ENCODE peak calls at places on chromosomes 11 and 22, in nine cellular contexts. U is GM12878, Q is AG04450, W is heart left ventricle, H is left lung, M is cardiac fibroblast, L is fibroblast of lung, J is astrocyte of the spinal cord, C is GM06990. N is an unnamed sample.

GRCh38 chr22:32864041-32864440 is 62.5 kb downstream of the TIMP3 start:
- DNase-seq in U (no peak), Q (no peak), W (no peak), H (no peak), M (no peak), L (peak; percentile 42), J (no peak), C (no peak), N (no peak)

GRCh38 chr11:13008625-13009475 is at the start of gene RASSF10:
- DNase-seq in U (no peak), Q (no peak), W (peak; percentile 68), H (peak; percentile 86), M (peak; percentile 31), L (no peak), J (peak; percentile 37), C (no peak), N (no peak)

GRCh38 chr11:68505596-68505995 is 45.0 kb downstream of the PPP6R3 start:
- DNase-seq in U (no peak), Q (no peak), W (no peak), H (no peak), M (peak; percentile 26), L (no peak), J (peak; percentile 38), C (no peak), N (no peak)

GRCh38 chr11:134332189-134332631 is 422 bp downstream of the GLB1L2 start:
- DNase-seq in U (no peak), Q (no peak), W (no peak), H (no peak), M (no peak), L (no peak), J (no peak), C (no peak), N (no peak)

GRCh38 chr22:31064369-31064768 is 16.7 kb upstream of the SMTN start:
- DNase-seq in U (no peak), Q (no peak), W (no peak), H (no peak), M (no peak), L (no peak), J (no peak), C (no peak), N (no peak)

GRCh38 chr11:2924821-2925675 is 4.2 kb downstream of the PHLDA2 start:
- DNase-seq in U (no peak), Q (no peak), W (peak; percentile 25), H (no peak), M (no peak), L (no peak), J (no peak), C (no peak), N (no peak)

GRCh38 chr11:35050596-35050995 is 88.4 kb upstream of the CD44 start:
- DNase-seq in U (no peak), Q (no peak), W (no peak), H (no peak), M (no peak), L (no peak), J (no peak), C (no peak), N (peak; percentile 33)

GRCh38 chr11:112655386-112655785 is 305.8 kb upstream of the NCAM1 start:
- DNase-seq in U (no peak), Q (no peak), W (peak; percentile 90), H (peak; percentile 52), M (peak; percentile 86), L (peak; percentile 77), J (peak; percentile 62), C (no peak), N (no peak)

GRCh38 chr11:130077671-130078468 is 8.2 kb downstream of the APLP2 start:
- DNase-seq in U (no peak), Q (no peak), W (no peak), H (no peak), M (no peak), L (no peak), J (no peak), C (no peak), N (no peak)

GRCh38 chr11:57315491-57315890 is 9.3 kb downstream of the TNKS1BP1 start:
- DNase-seq in U (no peak), Q (no peak), W (no peak), H (no peak), M (peak; percentile 86), L (peak; percentile 71), J (peak; percentile 61), C (no peak), N (no peak)

GRCh38 chr11:121589946-121590537 is 137.3 kb upstream of the SORL1-AS1 start:
- DNase-seq in U (peak; percentile 97), Q (no peak), W (no peak), H (no peak), M (no peak), L (no peak), J (no peak), C (peak; percentile 81), N (peak; percentile 93)

GRCh38 chr11:36131719-36132349 is 157.4 kb downstream of the COMMD9 start:
- DNase-seq in U (no peak), Q (no peak), W (peak; percentile 57), H (peak; percentile 56), M (peak; percentile 81), L (peak; percentile 76), J (peak; percentile 65), C (no peak), N (peak; percentile 53)

GRCh38 chr11:80698646-80699045 is 1257.8 kb upstream of the TENM4 start:
- DNase-seq in U (no peak), Q (no peak), W (no peak), H (no peak), M (no peak), L (no peak), J (no peak), C (no peak), N (no peak)

GRCh38 chr11:42524534-42525227 is 787.1 kb upstream of the API5 start:
- DNase-seq in U (peak; percentile 5), Q (no peak), W (peak; percentile 25), H (no peak), M (peak; percentile 80), L (peak; percentile 12), J (peak; percentile 66), C (no peak), N (peak; percentile 68)

GRCh38 chr11:79304599-79305212 is 136.1 kb downstream of the TENM4 start:
- DNase-seq in U (no peak), Q (no peak), W (no peak), H (no peak), M (no peak), L (peak; percentile 30), J (no peak), C (no peak), N (no peak)

GRCh38 chr22:17339095-17339693 is 30.1 kb upstream of the CECR2 start:
- DNase-seq in U (no peak), Q (no peak), W (peak; percentile 51), H (no peak), M (peak; percentile 48), L (no peak), J (no peak), C (no peak), N (no peak)

GRCh38 chr11:10261821-10262220 is 32.2 kb downstream of the SBF2 start:
- DNase-seq in U (no peak), Q (no peak), W (no peak), H (no peak), M (no peak), L (peak; percentile 17), J (no peak), C (no peak), N (no peak)

GRCh38 chr11:119751281-119752060 is 22.5 kb upstream of the NECTIN1 start:
- DNase-seq in U (peak; percentile 70), Q (no peak), W (no peak), H (no peak), M (no peak), L (no peak), J (no peak), C (peak; percentile 66), N (peak; percentile 91)

GRCh38 chr22:28441720-28442263 is 237.8 kb downstream of the TTC28 start:
- DNase-seq in U (no peak), Q (no peak), W (no peak), H (no peak), M (peak; percentile 22), L (no peak), J (peak; percentile 60), C (no peak), N (no peak)

GRCh38 chr11:115324569-115325432 is 179.4 kb downstream of the CADM1 start:
- DNase-seq in U (peak; percentile 13), Q (peak; percentile 24), W (no peak), H (no peak), M (peak; percentile 60), L (peak; percentile 78), J (peak; percentile 71), C (peak; percentile 1), N (peak; percentile 69)

GRCh38 chr11:34068098-34068497 is 16.6 kb downstream of the CAPRIN1 start:
- DNase-seq in U (no peak), Q (no peak), W (no peak), H (no peak), M (peak; percentile 76), L (peak; percentile 63), J (peak; percentile 72), C (no peak), N (no peak)

GRCh38 chr11:36006556-36006955 is 62.7 kb downstream of the LDLRAD3 start:
- DNase-seq in U (no peak), Q (no peak), W (no peak), H (no peak), M (no peak), L (no peak), J (no peak), C (no peak), N (no peak)

GRCh38 chr11:1782831-1783724 is 19.4 kb upstream of the CTSD start:
- DNase-seq in U (no peak), Q (no peak), W (no peak), H (peak; percentile 75), M (no peak), L (peak; percentile 86), J (peak; percentile 23), C (no peak), N (no peak)

GRCh38 chr11:14700593-14700992 is 57.0 kb downstream of the PDE3B start:
- DNase-seq in U (no peak), Q (no peak), W (no peak), H (no peak), M (no peak), L (peak; percentile 6), J (no peak), C (no peak), N (no peak)
- H3K4me3 ChIP-seq in U (no peak overlapping the region), Q (no peak overlapping the region), W (peak overlapping the region; percentile 5), H (no peak overlapping the region), M (no peak overlapping the region), L (peak overlapping the region; percentile 29), J (no peak overlapping the region), C (no peak overlapping the region), N (no peak overlapping the region)

GRCh38 chr22:45280583-45280972 is 4.2 kb upstream of the UPK3A start:
- DNase-seq in U (no peak), Q (no peak), W (no peak), H (no peak), M (no peak), L (no peak), J (no peak), C (no peak), N (no peak)
- TF ChIP-seq CTCF in U (no peak), Q (no peak), W (no peak), H (no peak), M (no peak), L (no peak), J (no peak), C (no peak), N (no peak)

GRCh38 chr11:108224908-108225786 is 2.3 kb downstream of the ATM start:
- DNase-seq in U (no peak), Q (no peak), W (no peak), H (no peak), M (no peak), L (no peak), J (no peak), C (peak; percentile 61), N (peak; percentile 67)
- H3K4me3 ChIP-seq in U (peak overlapping the region; percentile 87), Q (peak overlapping the region; percentile 84), W (peak overlapping the region; percentile 14), H (no peak overlapping the region), M (no peak overlapping the region), L (peak overlapping the region; percentile 99), J (no peak overlapping the region), C (peak overlapping the region; percentile 91), N (peak overlapping the region; percentile 90)

GRCh38 chr11:14420223-14420622 is 61.2 kb upstream of the RRAS2 start:
- DNase-seq in U (no peak), Q (no peak), W (no peak), H (no peak), M (no peak), L (no peak), J (no peak), C (no peak), N (no peak)
- TF ChIP-seq CTCF in U (no peak), Q (no peak), W (no peak), H (no peak), M (no peak), L (no peak), J (no peak), C (no peak), N (no peak)

N was measured in GM12865.